ENCODE peak calls at places on chromosomes 7 and 10, in eight cellular contexts. One of them, this sample, is unnamed.

GRCh38 chr10:90288403-90288933 is 569.4 kb downstream of the HTR7 start:
- DNase-seq in HCT116: peak; percentile 10
- DNase-seq in GM23248: no peak
- DNase-seq in PC-3: peak; percentile 53
- DNase-seq in MM.1S: no peak
- DNase-seq in neural progenitor cell: peak; percentile 10
- DNase-seq in hepatocyte: no peak
- DNase-seq in SK-N-SH: no peak
- DNase-seq in this sample: no peak

GRCh38 chr7:130430841-130431713 is 9.7 kb downstream of the CEP41 start:
- DNase-seq in HCT116: no peak
- DNase-seq in GM23248: peak; percentile 87
- DNase-seq in PC-3: no peak
- DNase-seq in MM.1S: no peak
- DNase-seq in neural progenitor cell: no peak
- DNase-seq in hepatocyte: peak; percentile 32
- DNase-seq in SK-N-SH: no peak
- DNase-seq in this sample: no peak

GRCh38 chr7:16357921-16358320 is 63.4 kb downstream of the CRPPA start:
- DNase-seq in HCT116: no peak
- DNase-seq in GM23248: no peak
- DNase-seq in PC-3: no peak
- DNase-seq in MM.1S: no peak
- DNase-seq in neural progenitor cell: peak; percentile 11
- DNase-seq in hepatocyte: no peak
- DNase-seq in SK-N-SH: peak; percentile 62
- DNase-seq in this sample: no peak

GRCh38 chr7:81822811-81823210 is 53.0 kb upstream of the HGF start:
- DNase-seq in HCT116: no peak
- DNase-seq in GM23248: no peak
- DNase-seq in PC-3: no peak
- DNase-seq in MM.1S: no peak
- DNase-seq in neural progenitor cell: no peak
- DNase-seq in hepatocyte: no peak
- DNase-seq in SK-N-SH: no peak
- DNase-seq in this sample: no peak

GRCh38 chr7:28573751-28574295 is 161.5 kb downstream of the CREB5 start:
- DNase-seq in HCT116: no peak
- DNase-seq in GM23248: peak; percentile 71
- DNase-seq in PC-3: peak; percentile 41
- DNase-seq in MM.1S: no peak
- DNase-seq in neural progenitor cell: no peak
- DNase-seq in hepatocyte: no peak
- DNase-seq in SK-N-SH: peak; percentile 61
- DNase-seq in this sample: peak; percentile 26

GRCh38 chr7:137454169-137455166 is 110.9 kb upstream of the PTN start:
- DNase-seq in HCT116: no peak
- DNase-seq in GM23248: peak; percentile 69
- DNase-seq in PC-3: peak; percentile 69
- DNase-seq in MM.1S: peak; percentile 65
- DNase-seq in neural progenitor cell: peak; percentile 50
- DNase-seq in hepatocyte: peak; percentile 63
- DNase-seq in SK-N-SH: peak; percentile 57
- DNase-seq in this sample: peak; percentile 45

GRCh38 chr7:128200376-128200775 is 40.7 kb upstream of the LEP start:
- DNase-seq in HCT116: no peak
- DNase-seq in GM23248: no peak
- DNase-seq in PC-3: no peak
- DNase-seq in MM.1S: no peak
- DNase-seq in neural progenitor cell: no peak
- DNase-seq in hepatocyte: no peak
- DNase-seq in SK-N-SH: no peak
- DNase-seq in this sample: no peak

GRCh38 chr7:20784311-20785210 is 2.1 kb downstream of the SP8 start:
- DNase-seq in HCT116: no peak
- DNase-seq in GM23248: peak; percentile 46
- DNase-seq in PC-3: peak; percentile 69
- DNase-seq in MM.1S: no peak
- DNase-seq in neural progenitor cell: peak; percentile 74
- DNase-seq in hepatocyte: peak; percentile 59
- DNase-seq in SK-N-SH: peak; percentile 62
- DNase-seq in this sample: no peak

GRCh38 chr10:72316748-72317435 is 37.8 kb downstream of the DNAJB12 start:
- DNase-seq in HCT116: no peak
- DNase-seq in GM23248: no peak
- DNase-seq in PC-3: no peak
- DNase-seq in MM.1S: no peak
- DNase-seq in neural progenitor cell: no peak
- DNase-seq in hepatocyte: peak; percentile 44
- DNase-seq in SK-N-SH: peak; percentile 79
- DNase-seq in this sample: peak; percentile 74

GRCh38 chr10:44569193-44570091 is 184.5 kb upstream of the CXCL12 start:
- DNase-seq in HCT116: no peak
- DNase-seq in GM23248: peak; percentile 91
- DNase-seq in PC-3: no peak
- DNase-seq in MM.1S: no peak
- DNase-seq in neural progenitor cell: no peak
- DNase-seq in hepatocyte: no peak
- DNase-seq in SK-N-SH: no peak
- DNase-seq in this sample: no peak

GRCh38 chr10:49282306-49282705 is 16.7 kb upstream of the C10orf71 start:
- DNase-seq in HCT116: no peak
- DNase-seq in GM23248: no peak
- DNase-seq in PC-3: no peak
- DNase-seq in MM.1S: no peak
- DNase-seq in neural progenitor cell: no peak
- DNase-seq in hepatocyte: no peak
- DNase-seq in SK-N-SH: no peak
- DNase-seq in this sample: no peak

GRCh38 chr7:44945479-44945878 is 33.3 kb downstream of the MYO1G start:
- DNase-seq in HCT116: no peak
- DNase-seq in GM23248: no peak
- DNase-seq in PC-3: no peak
- DNase-seq in MM.1S: no peak
- DNase-seq in neural progenitor cell: no peak
- DNase-seq in hepatocyte: no peak
- DNase-seq in SK-N-SH: no peak
- DNase-seq in this sample: no peak

GRCh38 chr7:138752568-138753518 is 45.0 kb upstream of the TMEM213 start:
- DNase-seq in HCT116: peak; percentile 93
- DNase-seq in GM23248: peak; percentile 27
- DNase-seq in PC-3: peak; percentile 98
- DNase-seq in MM.1S: peak; percentile 96
- DNase-seq in neural progenitor cell: peak; percentile 51
- DNase-seq in hepatocyte: no peak
- DNase-seq in SK-N-SH: peak; percentile 43
- DNase-seq in this sample: peak; percentile 49

GRCh38 chr10:97517096-97517750 is 18.5 kb downstream of the UBTD1 start:
- DNase-seq in HCT116: no peak
- DNase-seq in GM23248: no peak
- DNase-seq in PC-3: no peak
- DNase-seq in MM.1S: no peak
- DNase-seq in neural progenitor cell: no peak
- DNase-seq in hepatocyte: no peak
- DNase-seq in SK-N-SH: no peak
- DNase-seq in this sample: no peak

GRCh38 chr10:79071535-79071923 is 2.8 kb downstream of the ZMIZ1 start:
- DNase-seq in HCT116: no peak
- DNase-seq in GM23248: no peak
- DNase-seq in PC-3: no peak
- DNase-seq in MM.1S: no peak
- DNase-seq in neural progenitor cell: no peak
- DNase-seq in hepatocyte: no peak
- DNase-seq in SK-N-SH: no peak
- DNase-seq in this sample: no peak

GRCh38 chr10:79072041-79072441 is 3.3 kb downstream of the ZMIZ1 start:
- DNase-seq in HCT116: no peak
- DNase-seq in GM23248: no peak
- DNase-seq in PC-3: peak; percentile 68
- DNase-seq in MM.1S: no peak
- DNase-seq in neural progenitor cell: no peak
- DNase-seq in hepatocyte: no peak
- DNase-seq in SK-N-SH: no peak
- DNase-seq in this sample: no peak

GRCh38 chr10:79070091-79070610 is 1.4 kb downstream of the ZMIZ1 start:
- DNase-seq in HCT116: no peak
- DNase-seq in GM23248: peak; percentile 63
- DNase-seq in PC-3: peak; percentile 63
- DNase-seq in MM.1S: no peak
- DNase-seq in neural progenitor cell: peak; percentile 85
- DNase-seq in hepatocyte: peak; percentile 66
- DNase-seq in SK-N-SH: peak; percentile 70
- DNase-seq in this sample: no peak

GRCh38 chr10:79069325-79070090 is 742 bp downstream of the ZMIZ1 start:
- DNase-seq in HCT116: no peak
- DNase-seq in GM23248: peak; percentile 75
- DNase-seq in PC-3: peak; percentile 83
- DNase-seq in MM.1S: peak; percentile 47
- DNase-seq in neural progenitor cell: peak; percentile 70
- DNase-seq in hepatocyte: peak; percentile 72
- DNase-seq in SK-N-SH: peak; percentile 73
- DNase-seq in this sample: peak; percentile 44

DNA sequence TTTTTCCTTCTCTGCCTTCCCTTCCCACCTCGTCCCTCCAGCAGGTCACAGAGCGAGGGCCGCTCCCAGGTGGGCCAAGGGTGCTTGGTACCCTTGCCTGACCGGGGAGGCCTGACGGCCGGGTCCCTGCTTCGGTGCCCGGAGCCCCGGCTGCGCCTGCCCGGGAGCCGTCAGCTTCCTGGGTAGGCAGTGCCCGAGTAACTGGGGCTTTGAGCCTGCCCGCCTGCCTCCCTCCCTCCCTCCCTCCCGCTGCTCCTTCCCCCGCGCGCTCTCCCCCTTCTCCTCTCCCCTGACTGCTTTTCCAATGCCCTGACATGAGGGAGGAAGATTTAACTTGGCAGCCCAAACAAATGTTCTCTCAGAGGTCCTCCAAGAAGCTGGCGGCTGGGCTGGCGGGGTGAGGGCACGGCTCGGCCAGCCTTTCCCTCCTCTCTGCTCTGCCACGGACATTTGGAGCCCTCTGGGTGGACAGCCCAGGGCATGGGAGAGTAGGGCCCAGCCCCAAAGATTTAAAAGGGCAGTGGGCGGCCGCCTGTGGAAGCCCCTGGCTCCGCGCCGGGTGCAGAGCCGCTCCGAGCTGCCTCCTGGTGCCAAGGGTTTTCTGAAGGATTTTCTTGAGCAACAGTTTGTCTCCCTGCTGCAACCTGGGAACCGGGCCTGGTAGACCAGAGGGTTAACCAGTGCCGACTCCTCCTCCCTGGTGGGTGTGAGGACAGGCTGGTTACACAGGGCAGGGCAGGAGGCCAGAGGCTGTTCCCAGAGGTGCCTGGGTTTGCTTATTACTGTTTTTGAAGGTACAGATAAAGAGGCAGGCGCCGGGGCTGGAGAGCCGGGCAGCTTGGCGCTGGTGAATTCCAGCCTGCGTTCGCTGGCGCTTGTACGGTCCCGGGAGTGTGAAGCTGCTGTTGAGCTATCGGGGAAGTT is 2.1 kb downstream of the ZMIZ1 start:
- DNase-seq in HCT116: no peak
- DNase-seq in GM23248: peak; percentile 95
- DNase-seq in PC-3: peak; percentile 100
- DNase-seq in MM.1S: peak; percentile 26
- DNase-seq in neural progenitor cell: peak; percentile 80
- DNase-seq in hepatocyte: peak; percentile 92
- DNase-seq in SK-N-SH: peak; percentile 80
- DNase-seq in this sample: no peak
- TF ChIP-seq EZH2phosphoT487 in HCT116: no peak
- TF ChIP-seq EZH2phosphoT487 in GM23248: no peak
- TF ChIP-seq EZH2phosphoT487 in PC-3: no peak
- TF ChIP-seq EZH2phosphoT487 in MM.1S: no peak
- TF ChIP-seq EZH2phosphoT487 in neural progenitor cell: no peak
- TF ChIP-seq EZH2phosphoT487 in hepatocyte: no peak
- TF ChIP-seq EZH2phosphoT487 in SK-N-SH: no peak
- TF ChIP-seq EZH2phosphoT487 in this sample: no peak

GRCh38 chr7:64131696-64132095 is 75.3 kb upstream of the ZNF735 start:
- DNase-seq in HCT116: no peak
- DNase-seq in GM23248: no peak
- DNase-seq in PC-3: no peak
- DNase-seq in MM.1S: no peak
- DNase-seq in neural progenitor cell: no peak
- DNase-seq in hepatocyte: no peak
- DNase-seq in SK-N-SH: no peak
- DNase-seq in this sample: no peak
- H3K9me3 ChIP-seq in HCT116: peaks cover 11% of the 10 kb centered on the region
- H3K9me3 ChIP-seq in GM23248: no peaks in the 10 kb centered on the region
- H3K9me3 ChIP-seq in PC-3: peaks cover 15% of the 10 kb centered on the region
- H3K9me3 ChIP-seq in MM.1S: no peaks in the 10 kb centered on the region
- H3K9me3 ChIP-seq in neural progenitor cell: peaks cover 24% of the 10 kb centered on the region
- H3K9me3 ChIP-seq in hepatocyte: no peaks in the 10 kb centered on the region
- H3K9me3 ChIP-seq in SK-N-SH: peaks cover 6% of the 10 kb centered on the region
- H3K9me3 ChIP-seq in this sample: no peaks in the 10 kb centered on the region

DNA sequence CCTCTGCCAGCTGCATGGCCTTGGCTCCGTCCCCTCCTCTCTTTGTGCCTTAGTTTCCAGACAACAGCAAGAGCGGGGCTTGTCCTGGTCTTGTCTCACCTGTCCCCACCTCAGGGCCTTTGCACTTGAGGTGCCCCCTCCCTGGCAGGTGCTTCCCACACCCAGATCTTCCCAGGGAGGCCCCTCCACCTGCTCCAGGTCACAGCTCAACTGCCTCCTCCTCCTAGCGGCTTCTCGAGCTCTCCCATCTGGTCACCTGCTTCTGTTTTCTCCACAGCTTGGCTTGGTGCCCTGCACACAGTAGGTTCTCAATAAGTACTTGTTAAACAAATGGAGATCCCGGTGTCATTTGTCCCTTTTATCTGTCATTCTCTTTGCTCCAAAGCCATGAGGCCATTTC is 64.3 kb upstream of the ZNF716 start:
- DNase-seq in HCT116: no peak
- DNase-seq in GM23248: no peak
- DNase-seq in PC-3: no peak
- DNase-seq in MM.1S: no peak
- DNase-seq in neural progenitor cell: no peak
- DNase-seq in hepatocyte: no peak
- DNase-seq in SK-N-SH: no peak
- DNase-seq in this sample: no peak
- TF ChIP-seq EZH2phosphoT487 in HCT116: no peak
- TF ChIP-seq EZH2phosphoT487 in GM23248: no peak
- TF ChIP-seq EZH2phosphoT487 in PC-3: no peak
- TF ChIP-seq EZH2phosphoT487 in MM.1S: no peak
- TF ChIP-seq EZH2phosphoT487 in neural progenitor cell: no peak
- TF ChIP-seq EZH2phosphoT487 in hepatocyte: no peak
- TF ChIP-seq EZH2phosphoT487 in SK-N-SH: no peak
- TF ChIP-seq EZH2phosphoT487 in this sample: no peak

DNA sequence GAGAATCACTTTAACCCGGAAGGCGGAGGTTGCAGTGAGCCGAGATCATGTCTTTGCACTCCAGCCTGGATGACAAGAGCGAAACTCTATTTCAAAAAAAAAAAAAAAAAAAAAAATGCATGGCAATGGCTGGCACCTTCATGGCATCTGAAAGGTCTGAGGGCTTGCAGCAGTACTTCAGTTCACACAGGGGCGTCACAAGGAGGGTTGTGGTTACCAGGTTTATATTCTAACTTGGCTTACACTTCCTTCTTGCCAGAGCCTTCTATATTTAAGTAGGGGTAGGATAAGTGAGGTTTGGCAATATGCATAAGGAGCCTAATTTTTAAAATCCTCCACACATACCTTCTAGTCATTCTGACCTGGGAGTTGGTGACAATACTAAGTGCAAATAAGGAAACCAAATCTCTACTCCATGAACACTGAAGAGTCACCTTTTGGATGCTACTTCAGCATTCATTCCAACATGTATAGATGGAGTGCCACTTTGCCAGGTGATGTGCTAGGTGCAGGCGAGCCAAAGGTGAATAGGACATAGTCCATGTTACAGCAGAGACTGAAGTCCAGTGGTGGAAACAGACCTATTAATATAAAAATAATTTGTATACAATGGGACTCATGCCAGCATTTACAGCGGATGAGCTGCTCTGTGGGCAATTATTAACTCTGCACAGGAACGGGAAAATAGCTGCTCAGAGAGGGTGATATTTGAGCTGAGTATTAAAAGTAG is 57.8 kb upstream of the PDCD4 start:
- DNase-seq in HCT116: no peak
- DNase-seq in GM23248: no peak
- DNase-seq in PC-3: no peak
- DNase-seq in MM.1S: no peak
- DNase-seq in neural progenitor cell: no peak
- DNase-seq in hepatocyte: no peak
- DNase-seq in SK-N-SH: no peak
- DNase-seq in this sample: no peak
- H3K9me3 ChIP-seq in HCT116: no peaks in the 10 kb centered on the region
- H3K9me3 ChIP-seq in GM23248: no peaks in the 10 kb centered on the region
- H3K9me3 ChIP-seq in PC-3: no peaks in the 10 kb centered on the region
- H3K9me3 ChIP-seq in MM.1S: no peaks in the 10 kb centered on the region
- H3K9me3 ChIP-seq in neural progenitor cell: no peaks in the 10 kb centered on the region
- H3K9me3 ChIP-seq in hepatocyte: no peaks in the 10 kb centered on the region
- H3K9me3 ChIP-seq in SK-N-SH: no peaks in the 10 kb centered on the region
- H3K9me3 ChIP-seq in this sample: no peaks in the 10 kb centered on the region

This sample was measured in OCI-LY7.